ENCODE peak calls at places on chromosomes 2 and 18, in eight cellular contexts. R is NB4; Z is stimulated activated CD8-positive, alpha-beta memory T cell treated with anti-CD3 and anti-CD28 coated beads, Interleukin-12 subunit alpha, Interleukin-12 subunit beta, amount 100 ng/mL, for 1 hour; K is LoVo; Q is activated CD4-positive, alpha-beta T cell treated with anti-CD3 and anti-CD28 coated beads, Interleukin-2, amount 50 U/mL, for 24 hours; L is lung microvascular endothelial cell; B is ELF-1; P is NCI-H1092. A is an unnamed sample.

GRCh38 chr2:37615808-37616673 is 55.4 kb downstream of the CDC42EP3 start:
- DNase-seq in R (peak), Z (peak), K (no peak), Q (no peak), L (no peak), B (no peak), P (no peak), A (no peak)

GRCh38 chr18:58975296-58975695 is 110.6 kb downstream of the ZNF532 start:
- DNase-seq in R (no peak), Z (no peak), K (no peak), Q (no peak), L (no peak), B (no peak), P (no peak), A (no peak)

GRCh38 chr2:24365051-24365450 is 4.7 kb upstream of the ITSN2 start:
- DNase-seq in R (no peak), Z (no peak), K (peak), Q (no peak), L (peak), B (no peak), P (peak), A (peak)

GRCh38 chr2:150520088-150520487 is 32.6 kb upstream of the RND3 start:
- DNase-seq in R (no peak), Z (no peak), K (no peak), Q (no peak), L (no peak), B (no peak), P (no peak), A (no peak)

GRCh38 chr2:53460347-53460746 is 307.3 kb upstream of the CHAC2 start:
- DNase-seq in R (no peak), Z (no peak), K (peak), Q (no peak), L (no peak), B (no peak), P (peak), A (peak)

GRCh38 chr18:463442-464310 is 36.8 kb downstream of the COLEC12 start:
- DNase-seq in R (peak), Z (no peak), K (no peak), Q (no peak), L (no peak), B (no peak), P (no peak), A (no peak)

GRCh38 chr2:12816379-12817306 is 99.9 kb downstream of the TRIB2 start:
- DNase-seq in R (no peak), Z (no peak), K (peak), Q (peak), L (no peak), B (no peak), P (no peak), A (no peak)

GRCh38 chr2:11796190-11797171 is 50.0 kb downstream of the LPIN1 start:
- DNase-seq in R (no peak), Z (no peak), K (no peak), Q (no peak), L (no peak), B (no peak), P (no peak), A (no peak)

GRCh38 chr2:230905448-230906430 is 19.3 kb downstream of the GPR55 start:
- DNase-seq in R (peak), Z (peak), K (peak), Q (peak), L (no peak), B (peak), P (no peak), A (no peak)

GRCh38 chr2:129345540-129345939 is 633.9 kb upstream of the RAB6C start:
- DNase-seq in R (no peak), Z (no peak), K (no peak), Q (no peak), L (no peak), B (no peak), P (no peak), A (no peak)

GRCh38 chr18:3554091-3554601 is 104.2 kb downstream of the TGIF1 start:
- DNase-seq in R (no peak), Z (no peak), K (no peak), Q (no peak), L (no peak), B (peak), P (no peak), A (no peak)

GRCh38 chr2:196322963-196323810 is 151.8 kb upstream of the STK17B start:
- DNase-seq in R (no peak), Z (no peak), K (no peak), Q (no peak), L (no peak), B (no peak), P (no peak), A (no peak)

GRCh38 chr18:44914028-44914427 is 233.3 kb downstream of the SETBP1 start:
- DNase-seq in R (no peak), Z (no peak), K (no peak), Q (no peak), L (no peak), B (no peak), P (no peak), A (no peak)

GRCh38 chr2:218852911-218853667 is 6.5 kb upstream of the WNT6 start:
- DNase-seq in R (peak), Z (peak), K (peak), Q (peak), L (peak), B (peak), P (peak), A (peak)